ENCODE peak calls at places on chromosomes 13 and 19, in six cellular contexts. L, R, N, Z, M and D are unnamed samples.

GRCh38 chr19:33286899-33287298 is 15.4 kb downstream of the CEBPA start:
- DNase-seq in R (no peak), N (no peak), M (no peak), Z (no peak), L (no peak), D (peak; percentile 32)

GRCh38 chr19:47239610-47240296 is 8.8 kb upstream of the BBC3 start:
- DNase-seq in Z (peak; percentile 95), N (peak; percentile 89), R (peak; percentile 69), M (no peak), L (peak; percentile 59), D (peak; percentile 26)

GRCh38 chr13:109113427-109113826 is 484.0 kb downstream of the MYO16 start:
- DNase-seq in R (no peak), M (no peak), L (no peak), Z (no peak), N (no peak), D (no peak)

GRCh38 chr19:18657590-18658365 is 20.9 kb downstream of the KLHL26 start:
- DNase-seq in R (no peak), L (no peak), M (peak; percentile 89), N (peak; percentile 74), Z (peak; percentile 80), D (no peak)

GRCh38 chr13:108609353-108609752 is 20.1 kb upstream of the MYO16 start:
- DNase-seq in M (no peak), Z (no peak), N (peak; percentile 27), R (no peak), L (peak; percentile 21), D (no peak)

GRCh38 chr19:31548941-31549340 is 199.7 kb upstream of the TSHZ3 start:
- DNase-seq in N (peak; percentile 42), M (no peak), L (peak; percentile 47), Z (peak; percentile 19), R (no peak), D (no peak)

GRCh38 chr19:1045247-1045603 is 5.3 kb downstream of the ABCA7 start:
- DNase-seq in R (peak; percentile 77), Z (peak; percentile 72), M (no peak), L (no peak), N (peak; percentile 60), D (peak; percentile 73)

GRCh38 chr13:99123101-99124045 is 77.3 kb upstream of the UBAC2 start:
- DNase-seq in M (no peak), L (no peak), R (no peak), N (no peak), Z (no peak), D (no peak)

GRCh38 chr19:38554676-38555141 is 63.0 kb downstream of the MAP4K1 start:
- DNase-seq in L (no peak), Z (no peak), M (no peak), R (no peak), N (no peak), D (no peak)

GRCh38 chr19:16829822-16830289 is 658 bp downstream of the SIN3B start:
- DNase-seq in R (no peak), L (no peak), M (no peak), Z (no peak), N (no peak), D (no peak)

GRCh38 chr19:3710265-3710812 is 2.2 kb downstream of the TJP3 start:
- DNase-seq in M (no peak), L (peak; percentile 40), N (no peak), R (peak; percentile 95), Z (no peak), D (peak; percentile 99)

GRCh38 chr19:57280913-57281425 is 684 bp downstream of the ZNF460 start:
- DNase-seq in Z (no peak), L (peak; percentile 8), N (no peak), M (no peak), R (no peak), D (no peak)

GRCh38 chr13:23703241-23703640 is 133.0 kb downstream of the TNFRSF19 start:
- DNase-seq in Z (no peak), L (no peak), N (no peak), M (no peak), R (no peak), D (no peak)

GRCh38 chr13:50908371-50908770 is 1.2 kb upstream of the RNASEH2B start:
- DNase-seq in R (no peak), Z (no peak), L (no peak), N (no peak), M (no peak), D (no peak)

GRCh38 chr19:2315818-2316353 is 7.9 kb upstream of the LINGO3 start:
- DNase-seq in N (peak; percentile 86), Z (peak; percentile 81), M (no peak), L (peak; percentile 80), R (peak; percentile 80), D (peak; percentile 75)

GRCh38 chr19:43784981-43785808 is 4.4 kb upstream of the KCNN4 start:
- DNase-seq in Z (peak; percentile 63), N (peak; percentile 86), R (peak; percentile 81), L (peak; percentile 75), M (no peak), D (no peak)

GRCh38 chr13:60431108-60431700 is 34.2 kb downstream of the TDRD3 start:
- DNase-seq in Z (no peak), R (no peak), M (no peak), L (peak; percentile 73), N (peak; percentile 59), D (peak; percentile 41)

GRCh38 chr13:21050288-21051197 is 10.8 kb downstream of the LATS2 start:
- DNase-seq in L (no peak), R (no peak), Z (no peak), N (no peak), M (no peak), D (no peak)

GRCh38 chr19:3398114-3398899 is 31.9 kb downstream of the NFIC start:
- DNase-seq in R (peak; percentile 66), Z (no peak), N (peak; percentile 46), L (peak; percentile 58), M (peak; percentile 87), D (peak; percentile 72)

GRCh38 chr13:48410199-48410598 is 2.7 kb downstream of the LPAR6 start:
- DNase-seq in Z (no peak), L (no peak), R (no peak), N (no peak), M (no peak), D (no peak)

GRCh38 chr19:30227071-30227621 is 145.0 kb upstream of the ZNF536 start:
- DNase-seq in R (no peak), L (no peak), N (peak; percentile 67), Z (peak; percentile 67), M (no peak), D (no peak)

DNA sequence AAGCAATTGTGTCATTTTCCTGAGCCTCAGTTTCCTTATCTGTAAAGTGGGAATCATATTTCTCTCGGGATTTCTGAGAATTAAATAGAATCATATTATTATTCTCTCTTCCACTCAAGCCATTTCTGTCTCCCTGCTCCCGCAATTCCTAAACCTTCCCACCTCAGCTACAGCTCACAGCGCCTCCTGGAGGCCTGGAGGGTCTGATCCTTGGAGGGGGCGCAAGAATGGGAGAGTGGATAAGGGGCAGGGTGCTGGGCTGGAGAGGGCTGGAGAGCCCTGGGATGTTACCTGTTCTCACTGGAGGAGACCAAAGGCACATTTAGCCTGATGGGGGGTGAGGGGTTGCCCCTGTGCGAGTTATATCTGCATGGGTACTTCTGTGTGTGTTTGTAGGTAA is 31.1 kb upstream of the CYP2S1 start:
- DNase-seq in L (no peak), M (no peak), N (no peak), R (no peak), Z (peak; percentile 15), D (no peak)
- TF ChIP-seq CTCF in L (peak; percentile 16), M (no peak), N (peak; percentile 34), R (no peak), Z (peak; percentile 33), D (no peak)

DNA sequence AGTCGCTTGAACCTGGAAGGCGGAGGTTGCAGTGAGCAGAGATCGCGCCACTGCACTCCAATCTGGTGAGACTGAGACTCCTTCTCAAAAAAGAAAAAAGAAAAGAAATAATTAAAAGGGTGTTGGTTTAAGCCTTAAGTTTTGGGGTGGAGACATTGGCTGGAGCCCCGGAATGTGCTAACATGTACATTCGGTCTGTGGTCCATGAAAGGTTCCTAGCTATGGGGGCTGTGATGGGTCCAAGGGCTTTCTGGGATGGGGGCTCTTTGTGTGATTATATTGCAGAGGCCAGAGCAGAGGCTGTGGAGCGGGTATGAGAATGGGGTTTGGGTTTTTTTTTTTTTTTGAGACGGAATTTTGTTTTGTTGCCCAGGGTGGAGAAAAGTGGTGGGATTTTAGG is 14.4 kb downstream of the NFKBID start:
- DNase-seq in R (no peak), Z (no peak), N (no peak), L (no peak), M (no peak), D (no peak)
- H3K4me3 ChIP-seq in R (no peak overlapping the region), Z (no peak overlapping the region), N (no peak overlapping the region), L (no peak overlapping the region), M (no peak overlapping the region), D (no peak overlapping the region)

DNA sequence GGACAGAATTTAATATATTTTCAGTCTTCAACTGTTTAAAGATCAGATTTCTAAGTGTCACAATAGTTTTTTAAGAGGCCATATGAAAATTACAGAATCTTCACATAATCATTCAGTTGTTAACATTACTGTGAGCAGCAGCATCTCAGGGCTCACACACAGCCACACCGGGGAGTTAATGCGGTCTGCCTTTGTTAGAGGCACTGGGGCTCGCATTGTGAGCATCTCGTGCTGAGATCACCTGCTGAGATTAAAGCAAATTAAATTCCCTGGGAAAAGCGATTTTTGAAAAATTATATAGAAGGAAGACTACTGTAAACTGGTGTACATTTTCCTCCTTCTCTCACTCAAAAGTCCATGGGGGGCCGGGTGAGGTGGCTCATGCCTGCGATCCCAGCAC is 16.6 kb downstream of the GPR12 start:
- DNase-seq in N (peak; percentile 70), M (no peak), R (no peak), Z (no peak), L (no peak), D (no peak)
- H3K4me1 ChIP-seq in N (peaks cover 23% of the 10 kb centered on the region), M (no peaks in the 10 kb centered on the region), R (no peaks in the 10 kb centered on the region), Z (no peaks in the 10 kb centered on the region), L (no peaks in the 10 kb centered on the region), D (no peaks in the 10 kb centered on the region)

GRCh38 chr13:30934381-30934780 is 1.9 kb downstream of the TEX26 start:
- DNase-seq in N (peak; percentile 48), L (peak; percentile 30), M (no peak), R (no peak), Z (no peak), D (no peak)
- TF ChIP-seq CTCF in N (peak; percentile 40), L (no peak), M (no peak), R (no peak), Z (peak; percentile 30), D (no peak)

GRCh38 chr13:71515639-71516038 is 351.4 kb downstream of the DACH1 start:
- DNase-seq in N (no peak), L (no peak), M (no peak), Z (no peak), R (no peak), D (no peak)
- H3K4me3 ChIP-seq in N (no peak overlapping the region), L (no peak overlapping the region), M (no peak overlapping the region), Z (no peak overlapping the region), R (no peak overlapping the region), D (no peak overlapping the region)